ENCODE peak calls at places on chromosomes 2 and 18, in nine cellular contexts. F, N, D, C, E, B, S, T and X are unnamed samples. For H3K4me1, the result is how much of the 10 kb centered on the place peaks cover.

GRCh38 chr2:204108301-204108700 is 171.7 kb downstream of the ICOS start:
- DNase-seq in F (peak), N (no peak), D (peak), C (no peak), E (peak), B (no peak), S (no peak), T (peak), X (peak)

GRCh38 chr2:219032051-219032745 is 9.1 kb downstream of the CFAP65 start:
- DNase-seq in F (no peak), N (no peak), D (no peak), C (peak), E (no peak), B (no peak), S (no peak), T (no peak), X (no peak)

GRCh38 chr18:31612124-31612523 is 20.4 kb downstream of the TTR start:
- DNase-seq in F (no peak), N (no peak), D (no peak), C (no peak), E (no peak), B (no peak), S (no peak), T (no peak), X (no peak)

GRCh38 chr18:56565596-56566355 is 72.6 kb downstream of the TXNL1 start:
- DNase-seq in F (peak), N (no peak), D (no peak), C (no peak), E (no peak), B (no peak), S (no peak), T (no peak), X (no peak)

GRCh38 chr2:173353556-173353955 is 1.1 kb upstream of the CDCA7 start:
- DNase-seq in F (no peak), N (no peak), D (no peak), C (no peak), E (peak), B (no peak), S (no peak), T (no peak), X (no peak)

GRCh38 chr2:75602724-75603342 is 42.1 kb upstream of the EVA1A start:
- DNase-seq in F (peak), N (no peak), D (no peak), C (no peak), E (no peak), B (no peak), S (no peak), T (no peak), X (no peak)

GRCh38 chr2:74498500-74499268 is 719 bp downstream of the LBX2 start:
- DNase-seq in F (peak), N (no peak), D (no peak), C (no peak), E (no peak), B (no peak), S (no peak), T (no peak), X (no peak)

GRCh38 chr2:159073256-159073655 is 104.8 kb downstream of the TANC1 start:
- DNase-seq in F (peak), N (no peak), D (no peak), C (no peak), E (no peak), B (no peak), S (no peak), T (no peak), X (no peak)

GRCh38 chr2:31247671-31248070 is 13.7 kb downstream of the EHD3 start:
- DNase-seq in F (no peak), N (no peak), D (no peak), C (no peak), E (no peak), B (no peak), S (no peak), T (no peak), X (peak)

GRCh38 chr2:39024833-39025232 is 96.0 kb downstream of the SOS1 start:
- DNase-seq in F (peak), N (no peak), D (no peak), C (no peak), E (no peak), B (no peak), S (no peak), T (no peak), X (no peak)

GRCh38 chr2:222433381-222434173 is 9.2 kb downstream of the SGPP2 start:
- DNase-seq in F (no peak), N (no peak), D (no peak), C (no peak), E (no peak), B (no peak), S (no peak), T (no peak), X (no peak)

GRCh38 chr18:62281684-62282083 is 43.4 kb upstream of the TNFRSF11A start:
- DNase-seq in F (peak), N (no peak), D (no peak), C (no peak), E (no peak), B (no peak), S (no peak), T (no peak), X (no peak)

GRCh38 chr2:113010088-113010487 is 4.8 kb downstream of the IL36A start:
- DNase-seq in F (no peak), N (no peak), D (no peak), C (no peak), E (no peak), B (no peak), S (no peak), T (no peak), X (no peak)

GRCh38 chr2:223597071-223597470 is 5.1 kb downstream of the SCG2 start:
- DNase-seq in F (no peak), N (no peak), D (no peak), C (no peak), E (no peak), B (no peak), S (no peak), T (no peak), X (no peak)

GRCh38 chr2:40455661-40456060 is 3.8 kb upstream of the SLC8A1 start:
- DNase-seq in F (no peak), N (peak), D (no peak), C (no peak), E (no peak), B (no peak), S (peak), T (no peak), X (no peak)

GRCh38 chr18:9997711-9998110 is 83.9 kb downstream of the VAPA start:
- DNase-seq in F (no peak), N (no peak), D (no peak), C (no peak), E (no peak), B (no peak), S (no peak), T (no peak), X (no peak)

GRCh38 chr2:141055526-141055925 is 1075.3 kb downstream of the LRP1B start:
- DNase-seq in F (peak), N (no peak), D (no peak), C (no peak), E (no peak), B (no peak), S (no peak), T (no peak), X (no peak)

GRCh38 chr2:32691678-32692077 is 63.8 kb downstream of the TTC27 start:
- DNase-seq in F (no peak), N (no peak), D (no peak), C (no peak), E (no peak), B (no peak), S (no peak), T (no peak), X (no peak)

GRCh38 chr2:159867557-159868330 is 69.7 kb upstream of the CD302 start:
- DNase-seq in F (no peak), N (no peak), D (no peak), C (no peak), E (no peak), B (no peak), S (no peak), T (no peak), X (no peak)

GRCh38 chr2:155600296-155600695 is 732.2 kb downstream of the NR4A2 start:
- DNase-seq in F (no peak), N (no peak), D (no peak), C (no peak), E (no peak), B (no peak), S (no peak), T (no peak), X (no peak)

GRCh38 chr2:155377931-155378444 is 679.5 kb downstream of the KCNJ3 start:
- DNase-seq in F (no peak), N (no peak), D (no peak), C (no peak), E (no peak), B (no peak), S (no peak), T (no peak), X (no peak)

GRCh38 chr2:166900700-166901099 is 12.4 kb downstream of the XIRP2 start:
- DNase-seq in F (peak), N (no peak), D (no peak), C (no peak), E (peak), B (no peak), S (no peak), T (no peak), X (no peak)

GRCh38 chr2:167151894-167152293 is 263.6 kb downstream of the XIRP2 start:
- DNase-seq in F (no peak), N (no peak), D (no peak), C (no peak), E (no peak), B (no peak), S (no peak), T (no peak), X (no peak)

DNA sequence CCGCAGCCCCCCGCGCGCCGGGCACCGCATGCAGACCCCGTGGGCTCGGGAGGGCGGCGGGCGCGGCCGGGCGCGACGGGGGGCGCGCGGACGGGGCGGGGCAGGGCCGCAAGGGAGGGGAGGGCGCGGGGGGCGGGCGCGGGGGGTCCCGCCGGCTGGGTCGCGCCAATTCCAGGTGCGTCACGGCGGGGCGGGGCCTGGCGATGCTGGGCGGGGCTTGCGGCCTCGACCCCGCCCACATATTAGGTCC is 241 bp downstream of the ING5 start:
- DNase-seq in F (peak), N (no peak), D (peak), C (no peak), E (peak), B (no peak), S (no peak), T (no peak), X (peak)
- H3K4me3 ChIP-seq in F (peak), N (peak), D (peak), C (peak), E (peak), B (peak), S (peak), T (peak), X (peak)

DNA sequence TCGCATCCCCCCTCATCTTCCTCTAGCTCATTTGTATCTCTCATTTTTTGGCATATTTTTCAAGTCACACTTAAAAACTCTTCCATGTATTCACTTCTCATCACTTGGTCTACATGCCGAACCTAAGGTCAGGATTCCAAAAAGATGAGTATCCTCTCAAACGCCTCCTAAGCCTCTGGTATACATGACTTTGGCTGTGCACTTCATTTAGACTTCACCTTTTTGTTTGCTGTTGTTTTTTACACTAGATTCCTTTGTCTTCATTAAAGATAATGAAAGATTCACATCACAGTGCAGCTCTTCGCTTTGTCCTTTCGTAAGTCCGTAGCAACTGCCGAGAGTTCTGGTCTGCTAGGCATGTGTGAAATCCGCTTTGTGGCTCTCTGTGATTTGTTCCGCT is 17.8 kb downstream of the RND3 start:
- DNase-seq in F (no peak), N (no peak), D (no peak), C (no peak), E (no peak), B (no peak), S (no peak), T (no peak), X (no peak)
- H3K4me1 ChIP-seq in F (under half), N (under half), D (under half), C (under half), E (under half), B (under half), S (under half), T (under half), X (under half)

GRCh38 chr2:65802298-65802942 is 370.0 kb upstream of the SPRED2 start:
- DNase-seq in F (no peak), N (no peak), D (no peak), C (no peak), E (no peak), B (no peak), S (no peak), T (no peak), X (no peak)
- H3K4me3 ChIP-seq in F (no peak), N (no peak), D (no peak), C (no peak), E (no peak), B (no peak), S (no peak), T (no peak), X (no peak)

GRCh38 chr2:58686757-58687156 is 445.6 kb upstream of the FANCL start:
- DNase-seq in F (no peak), N (no peak), D (no peak), C (no peak), E (no peak), B (no peak), S (no peak), T (no peak), X (no peak)

DNA sequence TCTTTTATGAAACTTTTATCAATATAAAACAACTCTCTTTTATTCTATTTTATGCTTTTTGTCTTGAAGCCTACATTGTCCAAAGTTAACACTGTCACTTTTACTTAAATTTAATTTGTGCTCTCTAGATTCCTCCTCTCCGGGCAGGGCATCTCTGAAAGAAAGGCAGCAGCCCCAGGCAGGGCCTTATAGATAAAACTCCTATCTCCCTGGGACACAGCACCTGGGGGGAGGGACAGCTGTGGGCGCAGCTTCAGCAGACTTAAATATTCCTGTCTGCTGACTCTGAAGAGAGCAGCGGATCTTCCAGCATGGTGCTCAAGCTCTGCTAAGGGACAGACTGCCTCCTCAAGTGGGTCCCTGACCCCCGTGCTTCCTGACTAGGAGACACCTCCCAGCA is 447.7 kb upstream of the FANCL start:
- DNase-seq in F (no peak), N (no peak), D (no peak), C (peak), E (no peak), B (no peak), S (no peak), T (no peak), X (no peak)
- H3K4me1 ChIP-seq in F (under half), N (under half), D (under half), C (under half), E (under half), B (under half), S (under half), T (under half), X (under half)

DNA sequence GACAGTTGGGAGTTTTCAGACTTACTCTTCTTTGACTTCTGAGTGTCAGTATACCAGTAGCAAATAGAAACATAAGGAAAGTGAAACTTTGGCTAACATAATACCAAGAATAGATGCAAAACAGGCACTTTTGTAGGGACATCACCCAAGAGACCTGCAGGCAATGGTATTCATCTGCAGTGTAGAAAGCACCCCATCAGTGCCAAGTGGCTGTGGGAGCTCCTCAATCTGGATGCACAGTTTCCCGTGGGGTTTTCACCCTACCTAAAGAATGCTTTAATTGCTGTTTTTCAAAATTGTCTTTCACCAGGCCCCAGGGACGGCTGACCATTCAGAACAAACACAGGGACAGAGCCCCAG is 96.6 kb upstream of the GPR45 start:
- DNase-seq in F (no peak), N (no peak), D (no peak), C (no peak), E (no peak), B (no peak), S (no peak), T (no peak), X (no peak)
- H3K4me3 ChIP-seq in F (no peak), N (no peak), D (no peak), C (no peak), E (no peak), B (no peak), S (no peak), T (no peak), X (no peak)

GRCh38 chr18:6280344-6280743 is 134.4 kb downstream of the L3MBTL4 start:
- DNase-seq in F (no peak), N (no peak), D (no peak), C (no peak), E (no peak), B (no peak), S (no peak), T (no peak), X (no peak)

GRCh38 chr18:6284761-6285160 is 129.9 kb downstream of the L3MBTL4 start:
- DNase-seq in F (no peak), N (no peak), D (no peak), C (no peak), E (no peak), B (no peak), S (no peak), T (no peak), X (no peak)

GRCh38 chr18:6279308-6279707 is 135.4 kb downstream of the L3MBTL4 start:
- DNase-seq in F (no peak), N (no peak), D (no peak), C (no peak), E (no peak), B (no peak), S (no peak), T (no peak), X (no peak)

GRCh38 chr18:6281874-6282273 is 132.8 kb downstream of the L3MBTL4 start:
- DNase-seq in F (no peak), N (no peak), D (no peak), C (no peak), E (no peak), B (no peak), S (no peak), T (no peak), X (no peak)

DNA sequence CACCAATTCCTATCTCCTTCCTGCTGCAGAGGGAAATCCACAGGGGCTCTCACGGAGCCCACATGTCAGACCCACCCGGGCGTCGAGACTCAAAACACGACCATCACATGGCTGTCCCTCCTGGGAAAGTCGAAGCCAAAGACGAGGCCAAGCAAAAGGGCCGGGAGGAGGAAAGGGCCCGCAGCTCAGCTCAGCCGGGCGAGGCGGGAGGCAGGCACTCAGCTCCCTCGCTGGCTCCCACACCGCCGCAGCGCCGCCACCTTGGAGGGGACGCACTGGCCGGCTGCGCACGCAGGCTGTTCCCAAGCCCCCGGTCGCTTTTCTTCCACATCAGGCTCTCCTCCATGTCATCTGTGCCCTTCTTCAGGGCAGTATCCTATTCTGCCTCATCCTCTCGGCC is 130.4 kb downstream of the L3MBTL4 start:
- DNase-seq in F (no peak), N (no peak), D (no peak), C (no peak), E (no peak), B (no peak), S (no peak), T (no peak), X (no peak)
- H3K4me1 ChIP-seq in F (under half), N (under half), D (under half), C (under half), E (under half), B (under half), S (under half), T (under half), X (under half)

DNA sequence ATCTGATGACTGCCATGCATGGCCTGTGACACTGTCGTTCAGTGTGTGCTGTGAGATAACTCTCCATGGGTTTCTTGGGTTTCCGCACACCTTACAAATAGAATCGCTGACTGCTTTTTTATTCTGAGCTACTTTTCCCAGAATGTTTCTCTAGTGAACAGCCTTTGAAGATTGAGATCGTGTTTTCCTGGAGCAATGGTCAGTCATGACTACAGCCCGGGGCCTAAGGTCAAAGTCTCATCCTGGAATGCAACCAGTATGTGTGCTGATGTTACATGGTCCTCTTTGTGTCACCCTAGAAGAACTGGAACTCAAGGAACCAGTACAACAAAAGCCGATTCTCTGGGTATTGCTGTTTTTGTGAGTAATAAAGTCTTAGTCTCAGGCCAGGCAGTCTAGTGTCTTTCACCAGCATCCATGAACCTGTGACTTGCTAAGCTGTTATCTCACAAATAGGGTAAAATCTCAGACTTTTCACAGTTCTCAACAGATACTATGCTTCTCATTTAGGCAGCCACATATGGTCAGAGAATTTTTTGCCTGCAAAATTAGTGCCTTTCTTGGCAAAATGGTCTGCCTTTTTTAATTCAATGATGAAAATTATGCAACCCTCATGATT is 124.9 kb upstream of the PIEZO2 start:
- DNase-seq in F (no peak), N (no peak), D (no peak), C (no peak), E (no peak), B (no peak), S (no peak), T (no peak), X (no peak)
- H3K4me3 ChIP-seq in F (no peak), N (no peak), D (no peak), C (no peak), E (no peak), B (no peak), S (no peak), T (no peak), X (no peak)